ENCODE peak calls at places on chromosomes 13 and 19, in six cellular contexts. D, I, Q, O, J and K are unnamed samples. For H3K4me1, the result is how much of the 10 kb centered on the place peaks cover.

GRCh38 chr19:14112051-14112808 is 5.3 kb downstream of the PRKACA start:
- DNase-seq in O (no peak), J (no peak), I (no peak), D (no peak), Q (no peak), K (peak)

GRCh38 chr13:65710514-65710913 is 1519.6 kb downstream of the PCDH9 start:
- DNase-seq in O (no peak), Q (no peak), J (no peak), I (no peak), D (no peak), K (no peak)

GRCh38 chr19:43639507-43640423 is at the start of gene CADM4:
- DNase-seq in D (peak), O (peak), I (no peak), J (peak), Q (peak), K (peak)

GRCh38 chr13:20074956-20075355 is 85.9 kb downstream of the GJA3 start:
- DNase-seq in Q (no peak), O (no peak), I (no peak), J (no peak), D (no peak), K (no peak)

GRCh38 chr19:3534375-3535234 is 4.4 kb upstream of the TEKTIP1 start:
- DNase-seq in D (no peak), J (no peak), O (no peak), I (no peak), Q (no peak), K (no peak)

GRCh38 chr13:93233997-93234416 is 7.4 kb downstream of the GPC6 start:
- DNase-seq in I (no peak), O (peak), D (peak), J (no peak), Q (no peak), K (no peak)

GRCh38 chr19:13629687-13630357 is 123.5 kb upstream of the CACNA1A start:
- DNase-seq in J (no peak), O (no peak), I (no peak), Q (no peak), D (no peak), K (no peak)

GRCh38 chr13:78599911-78600310 is 3.4 kb downstream of the POU4F1 start:
- DNase-seq in I (no peak), Q (no peak), O (no peak), J (no peak), D (no peak), K (no peak)

GRCh38 chr13:101594936-101595335 is 142.5 kb downstream of the ITGBL1 start:
- DNase-seq in Q (no peak), I (no peak), D (no peak), J (no peak), O (no peak), K (no peak)

DNA sequence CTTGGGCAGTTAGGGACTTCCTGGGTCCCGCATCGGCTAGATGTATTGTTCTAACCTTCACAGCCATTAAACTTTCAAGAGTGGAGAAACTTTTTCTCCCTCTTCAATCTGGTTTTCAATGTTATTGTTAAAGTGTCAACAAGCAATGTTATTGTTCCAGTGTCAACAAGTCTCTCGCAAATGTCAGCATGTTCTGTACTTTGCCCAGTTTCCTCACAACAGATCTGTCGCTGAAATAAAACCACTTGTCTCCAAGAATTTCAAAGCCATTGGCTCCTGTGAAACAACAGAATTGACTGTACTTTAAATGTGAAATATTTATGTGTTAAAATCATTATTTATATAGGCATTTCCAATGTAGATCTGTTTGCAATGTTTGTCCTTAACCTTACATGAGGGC is 138.0 kb downstream of the ITGBL1 start:
- DNase-seq in O (no peak), J (no peak), D (no peak), Q (no peak), I (no peak), K (no peak)
- H3K4me1 ChIP-seq in O (under half), J (under half), D (under half), Q (under half), I (under half), K (under half)

GRCh38 chr13:25172303-25172630 is 179 bp upstream of the AMER2 start:
- DNase-seq in D (no peak), I (no peak), J (no peak), Q (no peak), O (peak), K (no peak)
- H3K4me3 ChIP-seq in D (no peak), I (no peak), J (no peak), Q (no peak), O (no peak), K (no peak)

GRCh38 chr19:56309511-56310185 is 5.0 kb downstream of the ZSCAN5A start:
- DNase-seq in I (no peak), O (peak), J (peak), Q (peak), D (peak), K (peak)
- H3K27ac ChIP-seq in I (no peak), O (no peak), J (no peak), Q (no peak), D (no peak), K (no peak)

GRCh38 chr13:51825165-51825592 is 19.8 kb downstream of the TMEM272 start:
- DNase-seq in Q (no peak), J (no peak), O (no peak), D (no peak), I (no peak), K (no peak)
- H3K4me1 ChIP-seq in Q (under half), J (half or more), O (under half), D (under half), I (under half), K (half or more)